ENCODE peak calls at places on chromosomes 2 and 18, in eight cellular contexts. C, J, M, X, T, O, Y and F are unnamed samples.

GRCh38 chr2:173288561-173288960 is 66.1 kb upstream of the CDCA7 start:
- DNase-seq in M (no peak), Y (no peak), O (peak), T (no peak), J (no peak), X (no peak), C (peak), F (no peak)

GRCh38 chr2:37387143-37387835 is 42.9 kb downstream of the QPCT start:
- DNase-seq in C (peak), Y (no peak), M (no peak), O (no peak), T (no peak), J (no peak), X (no peak), F (no peak)

GRCh38 chr2:216519154-216519762 is 20.6 kb downstream of the RPL37A start:
- DNase-seq in C (peak), J (no peak), Y (no peak), O (no peak), T (no peak), X (peak), M (peak), F (no peak)

GRCh38 chr2:11187083-11187619 is 31.9 kb downstream of the SLC66A3 start:
- DNase-seq in T (no peak), X (no peak), M (no peak), Y (no peak), O (peak), C (peak), J (no peak), F (no peak)

GRCh38 chr2:17934721-17935120 is 56.3 kb downstream of the KCNS3 start:
- DNase-seq in Y (no peak), C (peak), T (no peak), J (no peak), X (no peak), O (peak), M (no peak), F (no peak)

GRCh38 chr2:201447116-201447515 is 4.1 kb downstream of the TRAK2 start:
- DNase-seq in T (no peak), J (no peak), X (no peak), C (no peak), O (no peak), Y (no peak), M (no peak), F (no peak)

GRCh38 chr18:72640552-72640951 is 96.4 kb upstream of the CBLN2 start:
- DNase-seq in C (no peak), O (no peak), Y (no peak), M (no peak), T (no peak), X (no peak), J (no peak), F (no peak)

GRCh38 chr2:47801118-47801517 is 18.2 kb downstream of the MSH6 start:
- DNase-seq in J (no peak), Y (no peak), X (no peak), C (no peak), T (no peak), O (no peak), M (no peak), F (no peak)

DNA sequence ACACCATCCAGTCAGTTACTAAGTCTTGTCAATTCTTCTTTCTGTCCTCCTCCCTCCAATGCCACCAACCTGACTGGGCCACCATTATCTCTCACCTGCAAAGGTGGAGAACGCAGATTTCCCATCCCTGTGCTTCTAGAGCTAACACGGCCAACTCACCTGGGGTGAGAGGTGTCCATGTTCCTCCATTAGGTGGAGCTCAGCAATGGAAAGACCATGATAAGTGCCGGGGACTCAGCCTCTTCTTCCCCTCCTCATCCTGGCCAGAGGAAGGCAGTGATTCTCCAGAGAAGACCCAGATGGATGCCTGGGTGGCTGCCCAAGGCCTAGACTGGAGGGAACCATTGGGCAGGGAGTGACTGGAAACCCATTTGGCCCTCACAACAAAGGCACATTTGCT is 48.1 kb upstream of the SLC1A4 start:
- DNase-seq in M (no peak), T (no peak), X (no peak), O (no peak), Y (no peak), C (no peak), J (no peak), F (no peak)
- TF ChIP-seq CTCF in M (no peak), T (no peak), X (no peak), O (no peak), Y (no peak), C (no peak), J (no peak), F (no peak)

DNA sequence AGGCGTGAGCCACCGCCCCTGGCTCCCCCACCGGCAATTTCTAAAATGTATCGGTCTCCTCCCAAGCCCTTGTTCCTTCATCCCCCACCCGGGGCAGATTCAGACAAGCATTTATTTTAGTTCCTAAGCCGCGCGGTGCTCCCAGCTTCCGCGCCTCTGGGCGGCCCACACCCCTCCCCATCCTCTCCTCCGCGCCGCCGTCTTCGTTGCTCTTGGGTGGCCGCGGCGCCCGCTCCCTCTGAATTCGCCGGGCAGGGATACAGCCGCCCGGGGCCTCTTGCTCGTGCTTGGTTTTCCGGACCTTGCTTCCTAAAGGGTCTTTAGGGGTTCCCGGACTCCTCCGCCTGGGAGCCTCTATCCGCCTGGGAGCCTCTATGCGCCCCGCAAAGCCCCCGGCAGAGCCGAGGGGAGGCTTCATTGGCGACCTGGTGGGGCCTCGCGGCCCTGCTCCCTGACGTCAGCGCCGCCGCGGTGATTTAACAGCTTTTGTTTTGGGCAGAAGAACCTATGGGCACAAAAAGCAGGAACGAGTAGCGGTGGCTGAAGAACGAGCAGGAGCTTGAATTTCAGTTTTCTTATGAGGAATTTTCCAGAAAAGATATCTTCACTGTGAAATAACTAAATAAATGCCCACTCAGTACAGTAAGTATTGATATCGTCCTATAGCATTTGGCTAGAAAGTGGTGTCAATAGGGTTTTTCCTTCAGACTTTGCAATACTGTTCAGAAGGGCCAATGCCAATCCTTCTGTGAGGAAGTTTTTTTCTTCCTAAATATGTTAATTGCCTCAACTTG is 37.3 kb downstream of the PRKRA start:
- DNase-seq in X (peak), Y (peak), O (no peak), M (peak), J (peak), T (peak), C (peak), F (peak)
- TF ChIP-seq CTCF in X (peak), Y (no peak), O (no peak), M (no peak), J (no peak), T (no peak), C (no peak), F (no peak)

DNA sequence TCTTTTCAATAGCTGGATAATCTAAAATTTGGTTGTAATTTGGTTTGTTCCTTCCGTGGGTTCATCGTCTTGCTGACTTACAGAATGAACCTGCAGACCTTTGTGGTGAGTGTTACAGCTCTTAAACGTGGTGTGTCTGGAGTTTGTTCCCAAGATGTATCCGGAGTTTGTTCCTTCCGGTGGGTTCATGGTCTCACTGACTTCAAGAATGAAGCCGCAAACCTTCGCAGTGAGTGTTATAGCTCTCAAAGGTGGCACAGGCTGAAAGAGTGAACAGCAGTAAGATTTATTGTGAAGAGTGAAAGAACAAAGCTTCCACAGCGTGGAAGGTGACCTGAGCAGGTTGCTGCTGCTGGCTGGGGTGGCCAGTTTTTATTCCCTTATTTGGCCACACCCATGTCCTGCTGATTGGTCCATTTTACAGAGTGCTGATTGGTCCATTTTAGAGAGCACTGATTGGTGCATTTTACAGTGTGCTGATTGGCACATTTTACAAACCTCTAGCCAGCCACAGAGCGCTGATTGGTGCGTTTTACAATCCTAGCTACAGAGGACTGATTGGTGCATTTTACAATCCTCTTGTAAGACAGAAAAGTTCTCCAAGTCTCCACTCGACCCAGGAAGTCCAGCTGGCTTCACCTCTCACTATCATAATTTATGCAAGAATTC is 16.6 kb downstream of the RALB start:
- DNase-seq in Y (no peak), C (no peak), O (no peak), X (no peak), T (no peak), J (no peak), M (no peak), F (no peak)
- TF ChIP-seq CTCF in Y (no peak), C (no peak), O (no peak), X (no peak), T (no peak), J (no peak), M (no peak), F (no peak)

GRCh38 chr18:80023173-80023572 is 11.1 kb upstream of the RBFA start:
- DNase-seq in M (peak), X (no peak), O (no peak), J (no peak), T (no peak), C (no peak), Y (no peak), F (no peak)
- TF ChIP-seq CTCF in M (no peak), X (no peak), O (peak), J (peak), T (no peak), C (peak), Y (no peak), F (peak)

GRCh38 chr2:191013876-191014652 is at the start of gene STAT1:
- DNase-seq in J (peak), M (peak), C (peak), T (peak), X (peak), O (peak), Y (peak), F (peak)
- TF ChIP-seq CTCF in J (peak), M (no peak), C (peak), T (peak), X (peak), O (no peak), Y (no peak), F (no peak)